ENCODE peak calls at places on chromosome 16, in five cellular contexts. D is body of pancreas, I is stomach, L is IMR-90, A is A549. Z is an unnamed sample. For H3K4me1, the result is how much of the 10 kb centered on the place peaks cover.

GRCh38 chr16:62870554-62870953 is 834.3 kb upstream of the CDH8 start:
- DNase-seq in L (no peak), I (no peak), A (no peak), D (no peak), Z (no peak)

GRCh38 chr16:29982560-29983419 is 9.1 kb downstream of the TAOK2 start:
- DNase-seq in L (no peak), D (no peak), A (no peak), I (no peak), Z (no peak)

GRCh38 chr16:35533683-35534082 is 2074.3 kb downstream of the TP53TG3F start:
- DNase-seq in D (no peak), I (no peak), A (no peak), L (no peak), Z (no peak)

GRCh38 chr16:59510008-59510424 is 775.9 kb upstream of the GOT2 start:
- DNase-seq in L (no peak), A (peak), I (peak), D (no peak), Z (peak)

GRCh38 chr16:8886593-8887437 is 4.7 kb downstream of the LITAFD start:
- DNase-seq in I (no peak), D (no peak), A (no peak), L (no peak), Z (no peak)

GRCh38 chr16:57534881-57535658 is 1.3 kb downstream of the CCDC102A start:
- DNase-seq in I (peak), L (no peak), D (peak), A (no peak), Z (no peak)

GRCh38 chr16:86661715-86662114 is 83.4 kb downstream of the FOXL1 start:
- DNase-seq in A (no peak), L (peak), D (no peak), I (no peak), Z (no peak)

GRCh38 chr16:60142991-60143705 is 1409.0 kb upstream of the GOT2 start:
- DNase-seq in I (no peak), L (no peak), A (no peak), D (no peak), Z (no peak)

GRCh38 chr16:728131-728889 is 1.4 kb downstream of the HAGHL start:
- DNase-seq in A (peak), L (peak), D (peak), I (peak), Z (peak)

GRCh38 chr16:15487336-15488284 is 53.2 kb downstream of the BMERB1 start:
- DNase-seq in D (no peak), A (no peak), L (no peak), I (no peak), Z (no peak)

GRCh38 chr16:2257726-2258125 is 6.3 kb upstream of the ECI1 start:
- DNase-seq in L (no peak), A (no peak), I (no peak), D (no peak), Z (no peak)

GRCh38 chr16:13223666-13224065 is 322.3 kb downstream of the SHISA9 start:
- DNase-seq in A (no peak), I (no peak), D (no peak), L (no peak), Z (no peak)

GRCh38 chr16:89031715-89032659 is 55.0 kb upstream of the CBFA2T3 start:
- DNase-seq in L (no peak), I (peak), A (no peak), D (no peak), Z (no peak)

GRCh38 chr16:89598199-89598598 is 15.2 kb upstream of the DPEP1 start:
- DNase-seq in D (no peak), A (peak), I (no peak), L (peak), Z (no peak)

GRCh38 chr16:55912022-55912421 is 36.8 kb upstream of the CES5A start:
- DNase-seq in L (no peak), A (no peak), D (peak), I (no peak), Z (no peak)

GRCh38 chr16:3152273-3153076 is 17.6 kb downstream of the ZNF213 start:
- DNase-seq in D (peak), A (peak), L (peak), I (peak), Z (peak)

GRCh38 chr16:68347605-68348004 is 36.8 kb downstream of the PRMT7 start:
- DNase-seq in A (no peak), L (no peak), D (no peak), I (no peak), Z (no peak)

GRCh38 chr16:22195695-22196558 is 10.2 kb upstream of the EEF2K start:
- DNase-seq in D (peak), I (peak), L (peak), A (peak), Z (peak)
- TF ChIP-seq POLR2A in D (peak), I (no peak), L (no peak), A (peak), Z (peak)

GRCh38 chr16:31071861-31072260 is 2.2 kb downstream of the ZNF668 start:
- DNase-seq in D (no peak), L (peak), A (no peak), I (no peak), Z (no peak)

GRCh38 chr16:31074073-31074813 is at the start of the genes ZNF646 and ZNF668:
- DNase-seq in D (peak), L (peak), A (peak), I (peak), Z (peak)

GRCh38 chr16:31073823-31074072 is 292 bp downstream of the ZNF668 start:
- DNase-seq in D (no peak), I (no peak), L (no peak), A (no peak), Z (no peak)

GRCh38 chr16:31073073-31073822 is 792 bp downstream of the ZNF668 start:
- DNase-seq in L (peak), A (peak), I (peak), D (peak), Z (peak)

DNA sequence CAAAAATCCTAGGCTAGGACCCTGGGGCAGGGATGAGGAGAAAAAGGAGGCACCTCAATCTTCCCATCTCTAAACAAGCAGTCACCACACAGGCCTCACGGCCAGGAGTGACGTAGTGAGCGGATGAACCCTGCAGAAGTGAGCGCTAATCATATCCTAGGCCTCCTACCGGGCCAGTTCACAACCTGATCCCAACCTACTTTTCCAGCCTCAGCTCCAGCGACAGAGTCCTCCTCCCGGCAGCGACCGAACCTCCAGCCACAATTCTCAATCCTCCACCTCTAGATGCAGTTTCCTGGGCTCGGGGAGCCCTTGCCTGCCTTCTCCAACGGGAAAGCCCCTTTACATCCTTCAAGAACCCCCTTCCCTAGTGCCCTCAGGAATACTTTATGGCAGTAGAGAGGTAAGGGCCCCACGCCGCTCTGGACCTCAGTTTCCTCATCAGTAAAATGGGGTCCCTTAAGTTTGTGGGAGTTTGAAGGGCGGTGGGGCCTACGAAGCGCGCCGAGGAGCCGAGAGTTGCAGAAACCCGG is 1.4 kb downstream of the ZNF668 start:
- DNase-seq in I (no peak), A (peak), D (no peak), L (peak), Z (no peak)
- TF ChIP-seq CTCF in I (no peak), A (no peak), D (no peak), L (no peak), Z (no peak)

GRCh38 chr16:85374571-85374872 is 238.6 kb upstream of the GSE1 start:
- DNase-seq in L (no peak), D (no peak), A (no peak), I (no peak), Z (no peak)
- H3K4me1 ChIP-seq in L (under half), D (under half), A (under half), I (half or more), Z (under half)

GRCh38 chr16:27242398-27242797 is 26.2 kb downstream of the NSMCE1 start:
- DNase-seq in I (no peak), D (no peak), A (no peak), L (no peak), Z (no peak)

GRCh38 chr16:27242868-27243590 is 25.5 kb downstream of the NSMCE1 start:
- DNase-seq in D (no peak), I (no peak), A (peak), L (peak), Z (peak)

GRCh38 chr16:27239906-27240655 is 28.5 kb downstream of the NSMCE1 start:
- DNase-seq in L (peak), D (no peak), A (no peak), I (no peak), Z (no peak)

GRCh38 chr16:27240948-27241531 is 27.5 kb downstream of the NSMCE1 start:
- DNase-seq in L (peak), I (peak), D (no peak), A (no peak), Z (no peak)

GRCh38 chr16:27241658-27242057 is 26.9 kb downstream of the NSMCE1 start:
- DNase-seq in D (no peak), A (no peak), I (peak), L (peak), Z (no peak)
- TF ChIP-seq POLR2A in D (no peak), A (no peak), I (no peak), L (no peak), Z (no peak)

GRCh38 chr16:72530434-72530833 is 358.5 kb upstream of the PMFBP1 start:
- DNase-seq in L (peak), D (no peak), A (peak), I (no peak), Z (no peak)
- TF ChIP-seq CTCF in L (peak), D (no peak), A (peak), I (no peak), Z (no peak)

GRCh38 chr16:85197611-85198566 is 85.6 kb upstream of the CIBAR2 start:
- DNase-seq in L (no peak), A (no peak), I (no peak), D (peak), Z (no peak)
- H3K4me1 ChIP-seq in L (half or more), A (under half), I (half or more), D (half or more), Z (half or more)